ENCODE peak calls at places on chromosome 17, in seven cellular contexts. P is COR-L47, G is HuH-7.5, U is GM13976, T is NCI-H1092 treated with DMSO at 0.1 percent for 48 hours, X is cardiac septum, J is activated gamma-delta T cell treated with Interleukin-2 at 50 U/mL for 16 hours. B is an unnamed sample.
A peak's percentile ranks its signal among the peaks of the same experiment; 100 is the strongest.

GRCh38 chr17:12024332-12024731 is 3.7 kb downstream of the MAP2K4 start:
- DNase-seq in P (no peak), G (no peak), U (no peak), T (no peak), X (no peak), J (no peak), B (no peak)

GRCh38 chr17:48542114-48542955 is 2.6 kb downstream of the HOXB2 start:
- DNase-seq in P (no peak), G (no peak), U (no peak), T (no peak), X (peak; percentile 68), J (no peak), B (no peak)

GRCh38 chr17:21029032-21029431 is 13.8 kb downstream of the USP22 start:
- DNase-seq in P (no peak), G (no peak), U (peak; percentile 4), T (no peak), X (no peak), J (no peak), B (no peak)

GRCh38 chr17:45334701-45335677 is 18.2 kb upstream of the MAP3K14 start:
- DNase-seq in P (peak; percentile 43), G (no peak), U (no peak), T (no peak), X (peak; percentile 27), J (no peak), B (no peak)

GRCh38 chr17:603405-604193 is 111.0 kb downstream of the VPS53 start:
- DNase-seq in P (no peak), G (no peak), U (peak; percentile 3), T (no peak), X (no peak), J (no peak), B (no peak)

GRCh38 chr17:81608082-81608481 is 28.8 kb downstream of the NPLOC4 start:
- DNase-seq in P (no peak), G (no peak), U (no peak), T (no peak), X (no peak), J (no peak), B (no peak)

GRCh38 chr17:71441098-71441497 is 679.7 kb upstream of the SOX9 start:
- DNase-seq in P (no peak), G (no peak), U (no peak), T (no peak), X (no peak), J (no peak), B (no peak)

GRCh38 chr17:53629188-53629587 is 193.5 kb upstream of the KIF2B start:
- DNase-seq in P (no peak), G (no peak), U (no peak), T (no peak), X (no peak), J (no peak), B (no peak)

GRCh38 chr17:71440513-71440912 is 680.3 kb upstream of the SOX9 start:
- DNase-seq in P (no peak), G (no peak), U (no peak), T (no peak), X (no peak), J (no peak), B (no peak)

GRCh38 chr17:37461668-37462067 is 28.0 kb upstream of the DUSP14 start:
- DNase-seq in P (no peak), G (no peak), U (no peak), T (no peak), X (no peak), J (no peak), B (no peak)

B was measured in germinal center.